ENCODE peak calls at places on chromosomes 7 and 10, in ten cellular contexts. I is fibroblast of pulmonary artery; B is BE2C; M is endothelial cell; G is stimulated activated naive CD4-positive, alpha-beta T cell; P is T-helper 22 cell; U is EL; T is HEK293T; S is putamen; R is CD8-positive, alpha-beta memory T cell. Z is an unnamed sample.

GRCh38 chr7:7718461-7718860 is at the start of gene RPA3:
- DNase-seq in I (no peak), B (no peak), M (no peak), G (no peak), P (no peak), U (no peak), T (no peak), S (no peak), R (no peak), Z (no peak)

GRCh38 chr7:44212581-44213184 is 11.9 kb downstream of the YKT6 start:
- DNase-seq in I (no peak), B (no peak), M (no peak), G (no peak), P (no peak), U (no peak), T (no peak), S (no peak), R (no peak), Z (no peak)

GRCh38 chr7:70215491-70215890 is 617.2 kb downstream of the AUTS2 start:
- DNase-seq in I (no peak), B (no peak), M (no peak), G (no peak), P (no peak), U (no peak), T (no peak), S (no peak), R (no peak), Z (no peak)

GRCh38 chr7:87380905-87381304 is 35.4 kb downstream of the CROT start:
- DNase-seq in I (no peak), B (no peak), M (no peak), G (no peak), P (no peak), U (no peak), T (no peak), S (no peak), R (no peak), Z (no peak)

GRCh38 chr7:126803060-126803665 is 449.6 kb downstream of the GRM8 start:
- DNase-seq in I (peak), B (peak), M (peak), G (peak), P (no peak), U (peak), T (peak), S (peak), R (no peak), Z (no peak)

GRCh38 chr10:77837248-77837924 is 89.2 kb downstream of the DLG5 start:
- DNase-seq in I (peak), B (peak), M (peak), G (peak), P (peak), U (peak), T (peak), S (no peak), R (peak), Z (no peak)

GRCh38 chr10:52486840-52487611 is 172.9 kb downstream of the DKK1 start:
- DNase-seq in I (peak), B (no peak), M (no peak), G (no peak), P (no peak), U (peak), T (no peak), S (no peak), R (no peak), Z (no peak)

GRCh38 chr7:77266162-77266807 is 66.7 kb upstream of the FGL2 start:
- DNase-seq in I (peak), B (no peak), M (no peak), G (no peak), P (no peak), U (no peak), T (no peak), S (no peak), R (no peak), Z (no peak)

GRCh38 chr7:121450631-121451030 is 54.5 kb upstream of the FAM3C start:
- DNase-seq in I (no peak), B (no peak), M (no peak), G (no peak), P (no peak), U (no peak), T (no peak), S (no peak), R (no peak), Z (no peak)

GRCh38 chr10:90849956-90850749 is 7.7 kb downstream of the HTR7 start:
- DNase-seq in I (peak), B (no peak), M (no peak), G (no peak), P (no peak), U (peak), T (no peak), S (no peak), R (no peak), Z (peak)

GRCh38 chr10:132336064-132336746 is 4.2 kb downstream of the LRRC27 start:
- DNase-seq in I (peak), B (no peak), M (no peak), G (no peak), P (no peak), U (no peak), T (no peak), S (no peak), R (no peak), Z (no peak)

GRCh38 chr7:79454325-79454960 is 976 bp upstream of the MAGI2 start:
- DNase-seq in I (peak), B (peak), M (peak), G (no peak), P (no peak), U (peak), T (peak), S (peak), R (no peak), Z (no peak)

GRCh38 chr7:93146036-93146435 is 2.1 kb downstream of the SAMD9L start:
- DNase-seq in I (no peak), B (no peak), M (peak), G (no peak), P (no peak), U (no peak), T (no peak), S (no peak), R (no peak), Z (no peak)

GRCh38 chr10:49446031-49446430 is 50.1 kb upstream of the DRGX start:
- DNase-seq in I (peak), B (no peak), M (no peak), G (no peak), P (no peak), U (peak), T (no peak), S (no peak), R (no peak), Z (no peak)

GRCh38 chr10:79245539-79246208 is 101.6 kb upstream of the PPIF start:
- DNase-seq in I (no peak), B (no peak), M (no peak), G (no peak), P (no peak), U (no peak), T (no peak), S (no peak), R (no peak), Z (no peak)

GRCh38 chr10:46558411-46559185 is 2.1 kb upstream of the GPRIN2 start:
- DNase-seq in I (no peak), B (no peak), M (peak), G (no peak), P (no peak), U (no peak), T (no peak), S (no peak), R (no peak), Z (no peak)

GRCh38 chr10:4767033-4767814 is 58.8 kb upstream of the AKR1E2 start:
- DNase-seq in I (peak), B (no peak), M (no peak), G (no peak), P (no peak), U (peak), T (peak), S (no peak), R (peak), Z (no peak)

GRCh38 chr10:22710139-22710745 is 4.1 kb downstream of the PIP4K2A start:
- DNase-seq in I (no peak), B (no peak), M (no peak), G (no peak), P (no peak), U (no peak), T (no peak), S (no peak), R (no peak), Z (no peak)

GRCh38 chr7:151694828-151695580 is 175.3 kb upstream of the RHEB start:
- DNase-seq in I (no peak), B (no peak), M (no peak), G (no peak), P (no peak), U (peak), T (no peak), S (no peak), R (no peak), Z (no peak)

GRCh38 chr10:76885815-76886214 is 751.8 kb downstream of the KCNMA1 start:
- DNase-seq in I (no peak), B (no peak), M (no peak), G (no peak), P (no peak), U (no peak), T (no peak), S (no peak), R (no peak), Z (no peak)

Z was measured in T-helper 2 cell.